ENCODE peak calls at places on chromosomes 2 and 18, in ten cellular contexts. E, D, W, X, O, B, C, L, G and Q are unnamed samples. For H3K9me3, the result is how much of the 10 kb centered on the place peaks cover.

GRCh38 chr2:120469486-120469885 is 123.5 kb downstream of the INHBB start:
- DNase-seq in E (peak), D (peak), W (no peak), X (peak), O (no peak), B (no peak), C (no peak), L (no peak), G (peak), Q (no peak)

GRCh38 chr18:31424383-31424988 is 23.1 kb upstream of the DSG3 start:
- DNase-seq in E (no peak), D (peak), W (peak), X (no peak), O (no peak), B (no peak), C (peak), L (peak), G (no peak), Q (peak)

GRCh38 chr2:5984946-5985345 is 292.8 kb downstream of the SOX11 start:
- DNase-seq in E (no peak), D (no peak), W (no peak), X (peak), O (no peak), B (no peak), C (no peak), L (no peak), G (no peak), Q (no peak)

GRCh38 chr2:61961231-61961901 is 55.9 kb downstream of the COMMD1 start:
- DNase-seq in E (no peak), D (no peak), W (no peak), X (no peak), O (no peak), B (no peak), C (no peak), L (no peak), G (no peak), Q (no peak)

GRCh38 chr18:21369146-21369545 is 127.1 kb downstream of the GREB1L start:
- DNase-seq in E (no peak), D (no peak), W (no peak), X (no peak), O (no peak), B (no peak), C (no peak), L (no peak), G (no peak), Q (no peak)

GRCh38 chr2:217929757-217930707 is 72.8 kb downstream of the TNS1 start:
- DNase-seq in E (no peak), D (peak), W (no peak), X (no peak), O (no peak), B (no peak), C (no peak), L (peak), G (peak), Q (no peak)

GRCh38 chr2:36482576-36483214 is 115.3 kb downstream of the FEZ2 start:
- DNase-seq in E (no peak), D (peak), W (no peak), X (no peak), O (no peak), B (no peak), C (no peak), L (peak), G (no peak), Q (no peak)

GRCh38 chr2:220460257-220460985 is 833.0 kb downstream of the SLC4A3 start:
- DNase-seq in E (no peak), D (no peak), W (peak), X (no peak), O (no peak), B (no peak), C (peak), L (no peak), G (no peak), Q (peak)

GRCh38 chr2:152097291-152098032 is 1.4 kb downstream of the CACNB4 start:
- DNase-seq in E (no peak), D (peak), W (no peak), X (no peak), O (no peak), B (no peak), C (peak), L (no peak), G (no peak), Q (no peak)

GRCh38 chr2:157489981-157490380 is 46.1 kb upstream of the CYTIP start:
- DNase-seq in E (no peak), D (no peak), W (no peak), X (no peak), O (no peak), B (no peak), C (no peak), L (no peak), G (no peak), Q (no peak)

GRCh38 chr2:53695586-53695985 is 72.0 kb upstream of the CHAC2 start:
- DNase-seq in E (no peak), D (no peak), W (no peak), X (no peak), O (no peak), B (no peak), C (no peak), L (no peak), G (no peak), Q (no peak)

GRCh38 chr2:128474962-128475361 is 156.3 kb upstream of the HS6ST1 start:
- DNase-seq in E (no peak), D (no peak), W (no peak), X (no peak), O (no peak), B (no peak), C (no peak), L (no peak), G (no peak), Q (no peak)

GRCh38 chr2:162084561-162084960 is 10.5 kb upstream of the DPP4 start:
- DNase-seq in E (no peak), D (no peak), W (no peak), X (no peak), O (no peak), B (no peak), C (no peak), L (no peak), G (no peak), Q (no peak)

GRCh38 chr2:187711122-187711521 is 156.9 kb upstream of the TFPI start:
- DNase-seq in E (no peak), D (no peak), W (no peak), X (no peak), O (no peak), B (no peak), C (no peak), L (no peak), G (no peak), Q (no peak)

GRCh38 chr2:203971236-203971635 is 34.7 kb downstream of the ICOS start:
- DNase-seq in E (no peak), D (no peak), W (no peak), X (no peak), O (no peak), B (no peak), C (no peak), L (no peak), G (no peak), Q (no peak)

GRCh38 chr18:51391731-51392130 is 194.2 kb upstream of the MEX3C start:
- DNase-seq in E (no peak), D (no peak), W (peak), X (no peak), O (no peak), B (no peak), C (no peak), L (no peak), G (no peak), Q (no peak)
- H3K27ac ChIP-seq in E (no peak), D (no peak), W (no peak), X (no peak), O (no peak), B (no peak), C (no peak), L (no peak), G (no peak), Q (no peak)

GRCh38 chr2:74415762-74416395 is 5.5 kb downstream of the C2orf81 start:
- DNase-seq in E (no peak), D (no peak), W (no peak), X (peak), O (no peak), B (no peak), C (no peak), L (no peak), G (no peak), Q (no peak)

GRCh38 chr2:74414913-74415761 is 6.3 kb downstream of the C2orf81 start:
- DNase-seq in E (peak), D (peak), W (no peak), X (peak), O (no peak), B (no peak), C (no peak), L (peak), G (peak), Q (no peak)

GRCh38 chr2:74418312-74418711 is 3.1 kb downstream of the C2orf81 start:
- DNase-seq in E (no peak), D (no peak), W (no peak), X (peak), O (no peak), B (no peak), C (no peak), L (no peak), G (no peak), Q (no peak)

GRCh38 chr2:74417763-74418162 is 3.7 kb downstream of the C2orf81 start:
- DNase-seq in E (no peak), D (no peak), W (no peak), X (peak), O (no peak), B (no peak), C (no peak), L (no peak), G (no peak), Q (no peak)

DNA sequence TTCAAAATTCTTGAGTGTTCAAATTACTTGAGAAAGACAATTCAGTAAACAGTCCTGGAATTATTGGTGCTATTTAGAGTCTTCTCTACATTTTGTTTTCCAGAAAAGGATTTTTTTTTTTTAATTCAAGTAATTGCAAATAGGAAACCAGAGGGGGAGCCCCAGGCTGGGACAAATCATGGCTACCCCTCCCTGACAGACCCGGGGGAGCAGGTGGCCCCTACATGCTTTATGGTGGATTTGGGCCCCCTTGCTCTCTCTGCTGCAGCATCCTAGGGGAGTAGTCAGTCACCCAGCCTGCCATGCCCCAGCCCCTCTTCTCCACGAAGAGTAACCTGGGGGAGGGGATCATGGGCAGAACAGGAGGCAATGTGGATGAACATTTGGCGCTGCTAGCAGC is 4.7 kb downstream of the C2orf81 start:
- DNase-seq in E (no peak), D (no peak), W (no peak), X (peak), O (no peak), B (no peak), C (no peak), L (no peak), G (no peak), Q (no peak)
- H3K9me3 ChIP-seq in E (under half), D (under half), W (under half), X (under half), O (under half), B (under half), C (under half), L (under half), G (under half), Q (under half)

GRCh38 chr2:167264380-167264779 is 376.1 kb downstream of the XIRP2 start:
- DNase-seq in E (no peak), D (peak), W (peak), X (no peak), O (no peak), B (no peak), C (no peak), L (peak), G (no peak), Q (no peak)

GRCh38 chr2:167265722-167266121 is 377.4 kb downstream of the XIRP2 start:
- DNase-seq in E (no peak), D (no peak), W (no peak), X (no peak), O (no peak), B (no peak), C (no peak), L (no peak), G (no peak), Q (no peak)

GRCh38 chr2:167265004-167265403 is 376.7 kb downstream of the XIRP2 start:
- DNase-seq in E (no peak), D (no peak), W (no peak), X (no peak), O (no peak), B (no peak), C (no peak), L (no peak), G (no peak), Q (no peak)
- H3K27ac ChIP-seq in E (no peak), D (no peak), W (no peak), X (no peak), O (no peak), B (no peak), C (no peak), L (no peak), G (no peak), Q (no peak)

GRCh38 chr2:112864072-112864471 is 27.5 kb upstream of the IL1B start:
- DNase-seq in E (no peak), D (no peak), W (no peak), X (no peak), O (no peak), B (no peak), C (no peak), L (no peak), G (no peak), Q (no peak)
- H3K9me3 ChIP-seq in E (under half), D (under half), W (under half), X (under half), O (under half), B (under half), C (under half), L (under half), G (under half), Q (under half)

GRCh38 chr2:9105601-9106337 is 100.8 kb upstream of the ASAP2 start:
- DNase-seq in E (no peak), D (no peak), W (no peak), X (peak), O (no peak), B (no peak), C (no peak), L (no peak), G (no peak), Q (no peak)
- H3K27ac ChIP-seq in E (no peak), D (no peak), W (no peak), X (no peak), O (no peak), B (no peak), C (no peak), L (no peak), G (no peak), Q (no peak)